ENCODE peak calls at places on chromosome 19, in ten cellular contexts. G is prostate gland, X is stomach, T is sigmoid colon, N is Panc1, O is spleen, Z is breast epithelium, A is transverse colon, H is suprapubic skin, B is GM12878. I is an unnamed sample.

GRCh38 chr19:43474986-43475705 is 9.7 kb upstream of the LYPD3 start:
- DNase-seq in G (peak; percentile 92), X (peak; percentile 96), T (peak; percentile 98), N (peak; percentile 54), O (peak; percentile 96), Z (peak; percentile 96), A (peak; percentile 97), H (peak; percentile 97), B (no peak), I (no peak)

GRCh38 chr19:46571495-46571894 is 29.6 kb upstream of the CALM3 start:
- DNase-seq in G (no peak), X (no peak), T (no peak), N (no peak), O (no peak), Z (no peak), A (no peak), H (no peak), B (no peak), I (no peak)

GRCh38 chr19:38737921-38738731 is 6.1 kb downstream of the CAPN12 start:
- DNase-seq in G (no peak), X (no peak), T (peak; percentile 48), N (no peak), O (peak; percentile 77), Z (no peak), A (no peak), H (no peak), B (no peak), I (no peak)

GRCh38 chr19:39093761-39094160 is 9.6 kb downstream of the ACP7 start:
- DNase-seq in G (no peak), X (no peak), T (no peak), N (no peak), O (no peak), Z (no peak), A (no peak), H (no peak), B (no peak), I (no peak)

GRCh38 chr19:45045671-45046353 is 7.0 kb downstream of the CLASRP start:
- DNase-seq in G (no peak), X (peak; percentile 62), T (no peak), N (no peak), O (no peak), Z (no peak), A (no peak), H (no peak), B (no peak), I (no peak)

GRCh38 chr19:20038358-20039202 is 725 bp downstream of the ZNF682 start:
- DNase-seq in G (no peak), X (no peak), T (no peak), N (no peak), O (no peak), Z (no peak), A (no peak), H (no peak), B (no peak), I (no peak)

GRCh38 chr19:34418300-34418699 is 9.9 kb upstream of the UBA2 start:
- DNase-seq in G (no peak), X (no peak), T (no peak), N (no peak), O (no peak), Z (no peak), A (no peak), H (no peak), B (no peak), I (no peak)

GRCh38 chr19:39502640-39503417 is 4.1 kb downstream of the DLL3 start:
- DNase-seq in G (no peak), X (peak; percentile 62), T (no peak), N (peak; percentile 93), O (peak; percentile 91), Z (no peak), A (peak; percentile 63), H (no peak), B (no peak), I (no peak)

DNA sequence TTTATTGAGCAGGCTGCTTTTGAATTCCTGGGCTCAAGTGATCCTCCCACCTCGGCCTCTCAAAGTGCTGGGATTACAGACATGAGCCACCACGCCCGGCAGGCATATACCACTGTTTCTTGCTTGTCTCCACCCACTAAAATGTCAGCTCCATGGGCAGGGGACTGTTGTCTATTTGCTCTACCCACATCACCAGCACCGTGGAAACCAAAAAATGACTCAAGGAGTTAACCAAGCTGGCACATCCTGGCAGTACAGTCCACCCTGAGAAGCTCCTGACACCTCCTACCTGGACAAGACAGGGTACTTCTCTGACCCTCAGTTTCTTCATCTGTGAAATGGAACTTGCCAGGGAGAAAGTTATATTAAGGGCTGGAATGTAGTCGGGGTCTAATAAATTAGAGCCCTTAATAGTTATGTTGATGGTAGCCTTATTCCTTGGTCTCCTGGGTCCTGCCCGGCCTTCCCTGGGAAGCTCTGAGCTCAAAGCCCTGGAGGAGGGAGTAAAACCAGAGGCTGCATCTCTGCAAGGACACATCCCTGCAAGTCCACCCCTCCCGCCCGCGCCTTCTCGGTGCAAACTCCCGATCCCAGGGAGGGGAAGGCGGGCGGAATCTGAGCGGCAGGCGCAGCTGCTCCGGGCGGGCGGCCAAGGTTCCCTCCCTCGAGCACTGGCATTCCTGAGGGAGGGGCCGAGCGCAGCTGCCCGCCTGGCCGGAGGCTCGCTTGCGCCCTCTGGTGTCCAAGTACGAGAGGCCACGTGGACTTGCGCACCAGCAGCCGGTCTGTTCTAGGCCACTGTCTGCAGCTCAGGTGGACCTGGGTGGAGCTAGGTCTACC is 14.1 kb downstream of the RDH8 start:
- DNase-seq in G (peak; percentile 89), X (peak; percentile 97), T (peak; percentile 98), N (peak; percentile 50), O (peak; percentile 94), Z (peak; percentile 97), A (peak; percentile 97), H (peak; percentile 95), B (peak; percentile 28), I (peak; percentile 95)
- H3K4me3 ChIP-seq in G (no peak overlapping the region), X (no peak overlapping the region), T (no peak overlapping the region), N (peak overlapping the region; percentile 8), O (no peak overlapping the region), Z (peak overlapping the region; percentile 19), A (no peak overlapping the region), H (no peak overlapping the region), B (no peak overlapping the region), I (peak overlapping the region; percentile 4)

GRCh38 chr19:1235625-1236538 is 1.9 kb downstream of the CBARP start:
- DNase-seq in G (no peak), X (no peak), T (no peak), N (no peak), O (no peak), Z (no peak), A (no peak), H (no peak), B (no peak), I (no peak)

GRCh38 chr19:1237754-1238372 is at the start of gene CBARP:
- DNase-seq in G (peak; percentile 15), X (no peak), T (peak; percentile 72), N (no peak), O (no peak), Z (no peak), A (no peak), H (no peak), B (no peak), I (no peak)

GRCh38 chr19:1237027-1237659 is 662 bp downstream of the CBARP start:
- DNase-seq in G (peak; percentile 16), X (no peak), T (peak; percentile 82), N (no peak), O (no peak), Z (no peak), A (no peak), H (no peak), B (no peak), I (no peak)

GRCh38 chr19:1234670-1235380 is 3.0 kb downstream of the CBARP start:
- DNase-seq in G (no peak), X (no peak), T (no peak), N (no peak), O (no peak), Z (no peak), A (no peak), H (no peak), B (no peak), I (no peak)

DNA sequence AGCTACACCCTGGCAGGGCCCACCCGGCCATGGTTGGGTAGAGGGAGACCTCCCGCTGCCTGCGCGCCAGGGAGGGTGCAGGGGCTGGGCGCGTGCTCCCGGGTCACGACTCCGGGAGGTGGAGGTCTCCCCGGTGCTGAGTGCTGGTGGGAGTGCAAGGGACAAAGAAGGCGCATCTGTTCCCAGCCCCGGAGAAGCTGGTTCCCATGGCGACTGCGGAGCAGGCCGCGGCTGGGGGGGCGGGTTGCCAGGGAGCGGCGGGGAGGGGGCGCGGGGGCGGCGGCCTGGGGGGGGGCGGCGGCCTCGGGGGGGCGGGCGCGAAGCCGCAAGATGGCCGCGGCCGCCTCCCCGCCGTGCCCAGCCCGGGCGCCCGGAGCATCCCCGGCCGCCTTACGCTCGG is 1.2 kb downstream of the CBARP start:
- DNase-seq in G (no peak), X (no peak), T (no peak), N (no peak), O (no peak), Z (no peak), A (no peak), H (no peak), B (no peak), I (no peak)
- TF ChIP-seq POLR2AphosphoS5 in G (no peak), X (no peak), T (no peak), N (no peak), O (no peak), Z (no peak), A (no peak), H (no peak), B (no peak), I (peak; percentile 10)

GRCh38 chr19:41323430-41324125 is 13.6 kb downstream of the CCDC97 start:
- DNase-seq in G (no peak), X (peak; percentile 60), T (peak; percentile 90), N (no peak), O (no peak), Z (no peak), A (peak; percentile 51), H (peak; percentile 89), B (no peak), I (no peak)
- H3K4me1 ChIP-seq in G (peaks cover 13% of the 10 kb centered on the region), X (peaks cover 76% of the 10 kb centered on the region), T (peaks cover 69% of the 10 kb centered on the region), N (peaks cover 47% of the 10 kb centered on the region), O (peaks cover 87% of the 10 kb centered on the region), Z (peaks cover 10% of the 10 kb centered on the region), A (peaks cover 47% of the 10 kb centered on the region), H (peaks cover 76% of the 10 kb centered on the region), B (peaks cover 30% of the 10 kb centered on the region), I (peaks cover 78% of the 10 kb centered on the region)

GRCh38 chr19:14496029-14496848 is at the start of gene GIPC1:
- DNase-seq in G (peak; percentile 96), X (peak; percentile 96), T (peak; percentile 99), N (peak; percentile 76), O (peak; percentile 93), Z (peak; percentile 98), A (peak; percentile 97), H (peak; percentile 97), B (peak; percentile 32), I (no peak)

GRCh38 chr19:14496849-14497346 is 971 bp upstream of the GIPC1 start:
- DNase-seq in G (no peak), X (no peak), T (no peak), N (no peak), O (no peak), Z (no peak), A (no peak), H (no peak), B (no peak), I (no peak)

GRCh38 chr19:14494451-14494850 is 1.5 kb downstream of the GIPC1 start:
- DNase-seq in G (no peak), X (no peak), T (no peak), N (no peak), O (no peak), Z (no peak), A (no peak), H (no peak), B (no peak), I (no peak)

GRCh38 chr19:14495678-14496028 is 274 bp downstream of the GIPC1 start:
- DNase-seq in G (no peak), X (no peak), T (peak; percentile 68), N (no peak), O (no peak), Z (no peak), A (no peak), H (no peak), B (no peak), I (no peak)

DNA sequence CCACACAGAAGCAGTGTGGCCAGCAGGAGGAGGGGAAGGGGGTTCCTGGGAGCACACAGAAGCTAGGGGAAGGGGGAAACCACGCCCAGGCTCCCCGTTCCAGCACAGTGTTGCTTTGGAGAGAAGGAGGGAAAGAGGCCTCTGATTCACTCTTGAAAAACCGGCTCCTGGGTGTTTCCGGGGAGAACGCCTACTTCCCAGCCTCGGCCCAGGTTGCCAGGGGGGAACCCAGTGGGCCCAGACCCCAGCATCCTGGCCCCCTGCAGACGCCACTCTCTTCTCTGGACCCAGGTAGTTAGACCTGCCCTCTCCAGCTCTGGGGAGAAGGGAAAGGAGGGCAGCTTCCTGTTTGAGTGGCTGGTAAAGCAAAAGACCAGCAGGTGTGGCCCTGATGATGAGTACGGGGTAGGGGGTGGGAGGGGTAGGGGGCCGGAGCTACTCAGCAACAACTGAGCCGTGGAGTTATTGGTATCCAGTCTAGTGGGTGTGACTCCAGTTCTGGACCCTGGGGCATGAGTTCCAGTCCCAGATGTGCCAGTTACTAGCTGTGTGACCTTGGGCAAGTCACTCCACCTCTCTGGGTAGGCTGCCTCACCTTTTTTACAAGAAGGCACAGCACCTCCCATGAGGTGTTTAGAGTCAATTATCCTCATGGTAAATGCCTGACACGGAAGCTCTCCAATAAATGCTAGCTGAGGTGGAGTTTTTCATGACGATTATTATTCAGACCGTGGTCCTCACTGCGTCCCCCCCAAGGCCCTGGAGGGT is 833 bp downstream of the GIPC1 start:
- DNase-seq in G (no peak), X (no peak), T (peak; percentile 64), N (no peak), O (no peak), Z (no peak), A (no peak), H (no peak), B (no peak), I (no peak)
- H3K4me3 ChIP-seq in G (peak overlapping the region; percentile 67), X (peak overlapping the region; percentile 77), T (peak overlapping the region; percentile 90), N (peak overlapping the region; percentile 82), O (peak overlapping the region; percentile 74), Z (peak overlapping the region; percentile 92), A (peak overlapping the region; percentile 94), H (peak overlapping the region; percentile 91), B (peak overlapping the region; percentile 80), I (peak overlapping the region; percentile 87)

I was measured in vagina.